ENCODE peak calls at places on chromosomes 7 and 10, in four cellular contexts. N is stomach, W is breast epithelium, U is sigmoid colon. E is an unnamed sample.

GRCh38 chr10:80410122-80410521 is 1.8 kb downstream of the PRXL2A start:
- DNase-seq in U (no peak), W (no peak), N (no peak), E (no peak)

GRCh38 chr10:71838264-71839211 is 12.5 kb downstream of the PSAP start:
- DNase-seq in N (no peak), W (no peak), U (no peak), E (no peak)

GRCh38 chr10:44862006-44862751 is 49.0 kb upstream of the TMEM72 start:
- DNase-seq in U (no peak), N (no peak), W (no peak), E (no peak)

GRCh38 chr10:73889014-73889413 is 14.7 kb upstream of the CAMK2G start:
- DNase-seq in U (peak), N (peak), W (peak), E (peak)

GRCh38 chr7:18087031-18087686 is 59.5 kb upstream of the PRPS1L1 start:
- DNase-seq in N (no peak), W (no peak), U (no peak), E (no peak)

GRCh38 chr10:91598211-91598981 is 34.5 kb downstream of the PPP1R3C start:
- DNase-seq in W (no peak), N (no peak), U (no peak), E (no peak)

GRCh38 chr7:152859781-152860191 is 100.2 kb downstream of the ACTR3B start:
- DNase-seq in W (no peak), N (no peak), U (no peak), E (no peak)

GRCh38 chr10:63209703-63210102 is 76.6 kb downstream of the NRBF2 start:
- DNase-seq in N (no peak), W (no peak), U (no peak), E (no peak)

GRCh38 chr10:44383749-44384600 is 922 bp downstream of the CXCL12 start:
- DNase-seq in U (peak), N (peak), W (no peak), E (no peak)

GRCh38 chr10:2980791-2981360 is 86.5 kb upstream of the PFKP start:
- DNase-seq in N (no peak), W (no peak), U (no peak), E (no peak)

GRCh38 chr7:41708621-41709358 is 5.9 kb upstream of the INHBA start:
- DNase-seq in N (no peak), W (no peak), U (no peak), E (no peak)

GRCh38 chr7:1815051-1815481 is 145.0 kb downstream of the ELFN1 start:
- DNase-seq in U (peak), N (no peak), W (peak), E (no peak)

GRCh38 chr7:50412958-50413357 is 37.2 kb downstream of the FIGNL1 start:
- DNase-seq in U (no peak), N (no peak), W (no peak), E (no peak)

GRCh38 chr7:46569117-46569433 is 648.0 kb upstream of the IGFBP3 start:
- DNase-seq in U (no peak), N (no peak), W (no peak), E (no peak)

GRCh38 chr7:80763704-80764103 is 125.3 kb downstream of the CD36 start:
- DNase-seq in N (no peak), W (no peak), U (no peak), E (no peak)

GRCh38 chr10:58177362-58177947 is 90.2 kb downstream of the IPMK start:
- DNase-seq in U (no peak), N (no peak), W (no peak), E (no peak)

GRCh38 chr7:83610649-83611304 is 38.2 kb downstream of the SEMA3E start:
- DNase-seq in N (no peak), W (no peak), U (no peak), E (no peak)

DNA sequence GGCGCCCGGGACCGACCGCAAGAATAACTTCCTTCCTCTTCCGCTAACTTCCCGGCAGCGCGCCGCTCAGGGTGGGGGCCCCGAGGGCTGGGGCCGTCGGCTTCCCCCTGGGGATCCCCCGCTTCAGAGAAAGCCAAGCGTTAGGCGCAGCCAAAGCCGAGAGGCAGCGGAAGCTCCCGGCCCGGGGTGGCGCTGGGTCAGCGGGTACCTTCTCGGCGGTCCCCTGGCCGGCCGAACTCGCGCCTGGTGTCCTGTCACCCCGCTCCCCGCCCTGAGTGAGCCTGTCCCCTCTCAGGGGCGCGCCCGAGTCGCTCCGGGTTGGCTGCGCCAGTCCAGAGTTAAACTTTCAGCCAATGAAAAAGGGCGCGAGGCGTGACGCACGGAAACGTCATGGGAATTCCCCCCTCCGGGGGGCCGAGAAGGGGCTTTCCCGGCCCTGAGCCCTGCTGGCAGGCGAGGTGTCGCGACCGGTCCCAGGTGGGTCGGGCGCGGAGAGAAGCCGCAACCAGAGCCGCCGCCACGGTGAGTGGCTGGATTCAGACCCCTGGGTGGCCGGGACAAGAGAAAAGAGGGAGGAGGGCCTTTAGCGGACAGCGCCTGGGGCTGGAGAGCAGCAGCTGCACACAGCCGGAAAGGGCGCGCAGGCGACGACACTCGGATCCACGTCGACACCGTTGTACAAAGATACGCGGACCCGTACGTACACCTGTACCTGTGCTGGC is 1.3 kb upstream of the NFKB2 start:
- DNase-seq in U (peak), W (peak), N (peak), E (peak)
- TF ChIP-seq POLR2AphosphoS5 in U (peak), W (peak), N (no peak), E (peak)

GRCh38 chr7:131583430-131583829 is 27.0 kb upstream of the PODXL start:
- DNase-seq in N (no peak), W (no peak), U (no peak), E (no peak)

GRCh38 chr7:131578602-131579001 is 22.2 kb upstream of the PODXL start:
- DNase-seq in W (no peak), U (no peak), N (no peak), E (no peak)

GRCh38 chr7:131586759-131587158 is 30.3 kb upstream of the PODXL start:
- DNase-seq in W (no peak), N (no peak), U (no peak), E (no peak)

GRCh38 chr7:131586259-131586658 is 29.8 kb upstream of the PODXL start:
- DNase-seq in W (no peak), N (peak), U (no peak), E (no peak)

GRCh38 chr7:131581241-131582157 is 25.1 kb upstream of the PODXL start:
- DNase-seq in W (peak), N (peak), U (peak), E (no peak)
- TF ChIP-seq CTCF in W (no peak), N (no peak), U (no peak), E (no peak)

DNA sequence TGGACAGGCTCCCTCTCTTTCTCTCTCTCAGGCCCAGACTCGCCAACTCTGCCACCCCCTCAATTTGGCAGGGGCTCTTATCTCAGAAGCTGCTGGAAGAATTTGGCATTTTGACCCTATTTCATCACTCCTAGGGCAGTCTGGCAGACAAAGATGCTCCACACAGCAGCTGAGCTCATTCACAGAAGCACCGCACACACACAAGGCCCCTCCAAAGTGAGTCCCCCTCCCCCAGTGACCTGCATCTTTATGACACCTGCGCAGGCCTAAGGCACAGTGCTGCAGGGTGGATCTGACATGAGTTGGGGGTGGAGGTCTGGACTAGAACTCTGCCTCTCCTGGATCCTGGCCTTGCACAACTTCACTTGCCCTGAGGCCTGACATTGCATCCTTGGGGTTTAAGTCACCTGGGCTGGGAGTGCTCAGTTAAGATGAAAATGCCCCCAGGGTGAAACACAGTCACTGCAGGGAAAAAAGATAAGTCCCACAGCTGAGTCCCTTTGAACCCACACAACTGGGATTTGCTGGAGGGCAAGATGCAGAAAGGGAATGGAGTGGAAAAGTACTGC is 41.1 kb upstream of the DUSP5 start:
- DNase-seq in U (peak), N (no peak), W (peak), E (no peak)
- TF ChIP-seq POLR2AphosphoS5 in U (no peak), N (no peak), W (no peak), E (no peak)

DNA sequence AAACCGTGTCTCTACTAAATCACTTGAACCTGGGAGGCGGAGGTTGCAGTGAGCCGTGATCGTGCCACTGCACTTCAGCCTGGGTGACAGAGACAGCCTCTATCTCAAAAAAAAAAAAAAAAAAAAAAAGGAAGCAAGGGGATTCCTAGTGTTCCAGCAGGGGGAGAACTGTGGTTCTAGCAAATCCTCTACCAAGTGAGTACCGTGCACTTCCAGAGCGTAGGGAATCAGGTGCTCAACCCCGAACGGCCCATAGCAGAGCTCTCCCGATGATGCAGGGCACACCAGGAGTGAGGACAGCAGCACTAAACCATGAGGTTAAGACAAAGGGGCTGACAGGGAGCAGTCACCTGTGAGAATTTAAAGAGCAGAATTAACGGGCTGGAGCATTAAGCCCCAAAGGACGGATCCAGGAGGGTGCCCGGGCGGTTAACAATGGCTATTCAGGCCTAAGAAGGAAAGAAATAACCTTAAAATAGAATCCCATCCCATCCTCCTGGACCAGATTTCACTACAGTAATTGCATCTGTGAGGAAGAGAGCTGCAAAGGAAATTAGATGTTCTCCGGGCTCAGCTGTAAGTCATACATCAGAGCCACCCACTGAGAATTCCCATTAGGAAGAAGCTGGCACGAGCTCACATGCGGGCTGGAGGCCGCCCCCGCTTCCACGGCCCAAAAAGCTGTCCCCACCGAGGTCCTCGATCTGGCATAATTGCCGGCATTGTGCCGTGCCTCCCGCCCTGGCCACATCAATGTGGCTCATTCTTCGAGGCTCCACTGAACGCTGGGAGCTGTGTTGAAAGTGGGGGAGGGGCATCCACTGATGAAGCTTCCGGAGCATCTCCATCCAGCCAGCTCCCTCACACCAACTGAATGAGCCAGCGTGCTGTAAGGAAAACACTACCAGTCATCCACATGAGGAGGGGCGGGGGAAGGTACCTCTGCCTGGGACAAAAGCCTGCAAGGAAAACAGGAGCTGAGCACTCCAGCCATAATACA is 173.4 kb downstream of the PTPRN2 start:
- DNase-seq in U (no peak), W (no peak), N (peak), E (no peak)
- TF ChIP-seq CTCF in U (no peak), W (no peak), N (no peak), E (no peak)

DNA sequence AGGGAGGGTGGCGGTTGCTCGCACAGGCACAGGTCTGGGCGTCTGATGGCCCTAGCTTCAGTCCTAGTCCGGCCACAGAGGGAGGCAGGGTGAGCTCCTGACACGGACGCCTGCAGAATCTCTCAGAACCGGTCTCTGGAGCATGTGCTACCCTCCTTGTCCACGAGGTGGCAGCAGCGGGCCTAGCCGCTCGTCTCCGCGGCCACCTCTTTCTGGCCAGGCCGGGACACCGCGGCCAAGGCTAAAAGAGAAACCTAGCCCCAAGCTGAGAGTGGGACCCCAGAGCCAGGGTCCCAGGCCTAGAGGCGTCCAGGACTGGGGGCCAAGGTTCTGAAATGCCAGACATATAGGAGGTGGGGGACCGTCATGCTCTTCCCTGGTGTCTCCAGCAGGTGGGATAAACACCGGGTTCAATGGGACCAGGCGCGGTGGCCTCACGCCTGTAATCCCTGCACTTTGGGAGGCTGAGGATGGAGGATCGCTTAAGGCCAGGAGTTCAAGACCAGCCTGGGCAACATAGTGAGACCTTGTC is 3.2 kb upstream of the LAT2 start:
- DNase-seq in N (peak), W (peak), U (peak), E (peak)
- TF ChIP-seq POLR2AphosphoS5 in N (no peak), W (no peak), U (no peak), E (peak)

GRCh38 chr10:17229717-17229966 is 1.6 kb downstream of the VIM start:
- DNase-seq in N (no peak), W (no peak), U (no peak), E (no peak)

GRCh38 chr10:17229967-17230682 is 2.1 kb downstream of the VIM start:
- DNase-seq in W (peak), N (peak), U (peak), E (peak)

GRCh38 chr10:17227367-17228080 is 517 bp upstream of the VIM start:
- DNase-seq in U (no peak), N (no peak), W (no peak), E (no peak)

GRCh38 chr10:17228081-17229015 is at the start of gene VIM:
- DNase-seq in W (peak), N (peak), U (peak), E (peak)

GRCh38 chr10:17229016-17229716 is 1.1 kb downstream of the VIM start:
- DNase-seq in W (peak), U (peak), N (peak), E (peak)
- TF ChIP-seq CTCF in W (no peak), U (peak), N (peak), E (no peak)

GRCh38 chr10:131899695-131900349 is 986 bp upstream of the PPP2R2D start:
- DNase-seq in U (peak), N (no peak), W (no peak), E (no peak)

GRCh38 chr10:131902691-131903090 is 1.9 kb downstream of the PPP2R2D start:
- DNase-seq in W (no peak), U (peak), N (no peak), E (no peak)

GRCh38 chr10:131900350-131901152 is at the start of gene PPP2R2D:
- DNase-seq in W (peak), N (peak), U (peak), E (peak)

GRCh38 chr10:131902211-131902610 is 1.4 kb downstream of the PPP2R2D start:
- DNase-seq in W (no peak), N (no peak), U (peak), E (no peak)

GRCh38 chr10:131901181-131901829 is 497 bp downstream of the PPP2R2D start:
- DNase-seq in W (no peak), N (peak), U (peak), E (peak)
- TF ChIP-seq POLR2AphosphoS5 in W (no peak), N (no peak), U (no peak), E (no peak)

GRCh38 chr7:100109521-100110163 is 8.2 kb downstream of the AP4M1 start:
- DNase-seq in N (no peak), U (no peak), W (no peak), E (no peak)
- TF ChIP-seq CTCF in N (no peak), U (no peak), W (no peak), E (no peak)

GRCh38 chr7:6446977-6447588 is 671 bp downstream of the DAGLB start:
- DNase-seq in N (peak), U (peak), W (peak), E (peak)

GRCh38 chr7:6447589-6448210 is at the start of gene DAGLB:
- DNase-seq in W (peak), N (peak), U (peak), E (peak)

GRCh38 chr7:6448943-6449543 is 1.3 kb upstream of the DAGLB start:
- DNase-seq in N (no peak), U (no peak), W (no peak), E (no peak)

GRCh38 chr7:6453737-6454136 is 6.0 kb upstream of the DAGLB start:
- DNase-seq in U (peak), N (no peak), W (no peak), E (no peak)

DNA sequence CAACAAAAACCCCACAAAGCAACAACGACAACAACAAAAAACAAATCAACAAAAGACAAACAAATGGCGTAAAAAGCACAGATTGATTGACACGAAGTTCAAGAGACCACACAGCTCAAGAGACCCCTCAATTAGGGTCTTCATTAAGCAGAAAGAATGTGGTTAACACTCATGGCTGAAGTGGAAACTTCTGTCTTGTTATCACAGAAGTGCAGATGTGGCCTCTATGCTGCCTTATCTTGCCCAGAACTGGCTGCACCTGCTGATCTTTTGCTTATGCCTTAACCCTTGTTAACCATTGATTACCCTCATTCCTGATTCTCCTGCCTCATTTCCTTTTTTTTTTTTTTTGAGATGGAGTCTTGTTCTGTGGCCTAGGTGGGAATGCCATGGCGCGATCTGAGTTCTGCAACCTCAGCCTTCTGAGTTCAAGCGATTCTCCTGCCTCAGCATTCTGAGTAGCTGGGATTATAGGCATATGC is 3.5 kb upstream of the DAGLB start:
- DNase-seq in N (no peak), U (no peak), W (no peak), E (no peak)
- TF ChIP-seq POLR2AphosphoS5 in N (no peak), U (no peak), W (no peak), E (no peak)

E was measured in prostate gland.